ENCODE peak calls at places on chromosomes 12 and 14, in seven cellular contexts. One of them, this sample, is unnamed.

GRCh38 chr12:49451468-49452259 is 84.4 kb downstream of the SPATS2 start:
- DNase-seq in anterior cingulate cortex: no peak
- DNase-seq in vagina: no peak
- DNase-seq in H7: no peak
- DNase-seq in neural progenitor cell: no peak
- DNase-seq in activated CD4-positive, alpha-beta T cell treated with anti-CD3 and anti-CD28 coated beads, Interleukin-2, amount 50 U/mL, for 24 hours: no peak
- DNase-seq in T-cell: no peak
- DNase-seq in this sample: no peak

GRCh38 chr12:104485651-104486341 is 29.0 kb downstream of the CHST11 start:
- DNase-seq in anterior cingulate cortex: no peak
- DNase-seq in vagina: no peak
- DNase-seq in H7: no peak
- DNase-seq in neural progenitor cell: no peak
- DNase-seq in activated CD4-positive, alpha-beta T cell treated with anti-CD3 and anti-CD28 coated beads, Interleukin-2, amount 50 U/mL, for 24 hours: no peak
- DNase-seq in T-cell: peak
- DNase-seq in this sample: no peak

GRCh38 chr14:84303140-84303539 is 1226.8 kb upstream of the FLRT2 start:
- DNase-seq in anterior cingulate cortex: no peak
- DNase-seq in vagina: no peak
- DNase-seq in H7: no peak
- DNase-seq in neural progenitor cell: no peak
- DNase-seq in activated CD4-positive, alpha-beta T cell treated with anti-CD3 and anti-CD28 coated beads, Interleukin-2, amount 50 U/mL, for 24 hours: no peak
- DNase-seq in T-cell: no peak
- DNase-seq in this sample: no peak

GRCh38 chr14:89221109-89221508 is 195.9 kb downstream of the FOXN3 start:
- DNase-seq in anterior cingulate cortex: no peak
- DNase-seq in vagina: no peak
- DNase-seq in H7: no peak
- DNase-seq in neural progenitor cell: no peak
- DNase-seq in activated CD4-positive, alpha-beta T cell treated with anti-CD3 and anti-CD28 coated beads, Interleukin-2, amount 50 U/mL, for 24 hours: no peak
- DNase-seq in T-cell: no peak
- DNase-seq in this sample: no peak

GRCh38 chr12:50637870-50638481 is 125.9 kb upstream of the ATF1 start:
- DNase-seq in anterior cingulate cortex: no peak
- DNase-seq in vagina: no peak
- DNase-seq in H7: peak
- DNase-seq in neural progenitor cell: peak
- DNase-seq in activated CD4-positive, alpha-beta T cell treated with anti-CD3 and anti-CD28 coated beads, Interleukin-2, amount 50 U/mL, for 24 hours: no peak
- DNase-seq in T-cell: no peak
- DNase-seq in this sample: no peak

GRCh38 chr12:414841-415240 is 13.4 kb downstream of the CCDC77 start:
- DNase-seq in anterior cingulate cortex: no peak
- DNase-seq in vagina: no peak
- DNase-seq in H7: no peak
- DNase-seq in neural progenitor cell: no peak
- DNase-seq in activated CD4-positive, alpha-beta T cell treated with anti-CD3 and anti-CD28 coated beads, Interleukin-2, amount 50 U/mL, for 24 hours: no peak
- DNase-seq in T-cell: no peak
- DNase-seq in this sample: no peak

GRCh38 chr12:50933459-50934124 is 18.8 kb upstream of the HIGD1C start:
- DNase-seq in anterior cingulate cortex: no peak
- DNase-seq in vagina: no peak
- DNase-seq in H7: no peak
- DNase-seq in neural progenitor cell: no peak
- DNase-seq in activated CD4-positive, alpha-beta T cell treated with anti-CD3 and anti-CD28 coated beads, Interleukin-2, amount 50 U/mL, for 24 hours: no peak
- DNase-seq in T-cell: no peak
- DNase-seq in this sample: no peak

GRCh38 chr12:19894803-19895202 is 455.5 kb downstream of the AEBP2 start:
- DNase-seq in anterior cingulate cortex: no peak
- DNase-seq in vagina: no peak
- DNase-seq in H7: no peak
- DNase-seq in neural progenitor cell: no peak
- DNase-seq in activated CD4-positive, alpha-beta T cell treated with anti-CD3 and anti-CD28 coated beads, Interleukin-2, amount 50 U/mL, for 24 hours: no peak
- DNase-seq in T-cell: no peak
- DNase-seq in this sample: no peak

GRCh38 chr14:70919774-70920173 is 12.5 kb downstream of the PCNX1 start:
- DNase-seq in anterior cingulate cortex: no peak
- DNase-seq in vagina: no peak
- DNase-seq in H7: no peak
- DNase-seq in neural progenitor cell: no peak
- DNase-seq in activated CD4-positive, alpha-beta T cell treated with anti-CD3 and anti-CD28 coated beads, Interleukin-2, amount 50 U/mL, for 24 hours: no peak
- DNase-seq in T-cell: no peak
- DNase-seq in this sample: no peak

GRCh38 chr14:20690848-20691640 is 2.5 kb downstream of the ANG start:
- DNase-seq in anterior cingulate cortex: peak
- DNase-seq in vagina: no peak
- DNase-seq in H7: peak
- DNase-seq in neural progenitor cell: peak
- DNase-seq in activated CD4-positive, alpha-beta T cell treated with anti-CD3 and anti-CD28 coated beads, Interleukin-2, amount 50 U/mL, for 24 hours: no peak
- DNase-seq in T-cell: peak
- DNase-seq in this sample: no peak

GRCh38 chr12:116376354-116377193 is 99.1 kb upstream of the MED13L start:
- DNase-seq in anterior cingulate cortex: no peak
- DNase-seq in vagina: no peak
- DNase-seq in H7: no peak
- DNase-seq in neural progenitor cell: no peak
- DNase-seq in activated CD4-positive, alpha-beta T cell treated with anti-CD3 and anti-CD28 coated beads, Interleukin-2, amount 50 U/mL, for 24 hours: no peak
- DNase-seq in T-cell: no peak
- DNase-seq in this sample: no peak

GRCh38 chr12:38745601-38746000 is 159.8 kb downstream of the CPNE8 start:
- DNase-seq in anterior cingulate cortex: no peak
- DNase-seq in vagina: no peak
- DNase-seq in H7: peak
- DNase-seq in neural progenitor cell: peak
- DNase-seq in activated CD4-positive, alpha-beta T cell treated with anti-CD3 and anti-CD28 coated beads, Interleukin-2, amount 50 U/mL, for 24 hours: no peak
- DNase-seq in T-cell: no peak
- DNase-seq in this sample: no peak

GRCh38 chr12:116123511-116124258 is 153.8 kb downstream of the MED13L start:
- DNase-seq in anterior cingulate cortex: no peak
- DNase-seq in vagina: no peak
- DNase-seq in H7: no peak
- DNase-seq in neural progenitor cell: peak
- DNase-seq in activated CD4-positive, alpha-beta T cell treated with anti-CD3 and anti-CD28 coated beads, Interleukin-2, amount 50 U/mL, for 24 hours: no peak
- DNase-seq in T-cell: no peak
- DNase-seq in this sample: no peak

GRCh38 chr14:34678306-34678705 is 36.1 kb downstream of the CFL2 start:
- DNase-seq in anterior cingulate cortex: no peak
- DNase-seq in vagina: no peak
- DNase-seq in H7: no peak
- DNase-seq in neural progenitor cell: no peak
- DNase-seq in activated CD4-positive, alpha-beta T cell treated with anti-CD3 and anti-CD28 coated beads, Interleukin-2, amount 50 U/mL, for 24 hours: no peak
- DNase-seq in T-cell: no peak
- DNase-seq in this sample: no peak

GRCh38 chr12:34600592-34601462 is 578.5 kb downstream of the ALG10 start:
- DNase-seq in anterior cingulate cortex: no peak
- DNase-seq in vagina: peak
- DNase-seq in H7: peak
- DNase-seq in neural progenitor cell: no peak
- DNase-seq in activated CD4-positive, alpha-beta T cell treated with anti-CD3 and anti-CD28 coated beads, Interleukin-2, amount 50 U/mL, for 24 hours: no peak
- DNase-seq in T-cell: no peak
- DNase-seq in this sample: peak

GRCh38 chr12:20044836-20045235 is 323.5 kb upstream of the PDE3A start:
- DNase-seq in anterior cingulate cortex: no peak
- DNase-seq in vagina: no peak
- DNase-seq in H7: no peak
- DNase-seq in neural progenitor cell: no peak
- DNase-seq in activated CD4-positive, alpha-beta T cell treated with anti-CD3 and anti-CD28 coated beads, Interleukin-2, amount 50 U/mL, for 24 hours: no peak
- DNase-seq in T-cell: no peak
- DNase-seq in this sample: no peak

GRCh38 chr14:21526672-21527319 is 650 bp upstream of the SALL2 start:
- DNase-seq in anterior cingulate cortex: no peak
- DNase-seq in vagina: no peak
- DNase-seq in H7: peak
- DNase-seq in neural progenitor cell: peak
- DNase-seq in activated CD4-positive, alpha-beta T cell treated with anti-CD3 and anti-CD28 coated beads, Interleukin-2, amount 50 U/mL, for 24 hours: no peak
- DNase-seq in T-cell: no peak
- DNase-seq in this sample: no peak

GRCh38 chr12:20629414-20630156 is 65.5 kb upstream of the SLCO1C1 start:
- DNase-seq in anterior cingulate cortex: no peak
- DNase-seq in vagina: no peak
- DNase-seq in H7: no peak
- DNase-seq in neural progenitor cell: no peak
- DNase-seq in activated CD4-positive, alpha-beta T cell treated with anti-CD3 and anti-CD28 coated beads, Interleukin-2, amount 50 U/mL, for 24 hours: no peak
- DNase-seq in T-cell: no peak
- DNase-seq in this sample: no peak

GRCh38 chr12:54019111-54019811 is 9.0 kb upstream of the HOXC6 start:
- DNase-seq in anterior cingulate cortex: no peak
- DNase-seq in vagina: no peak
- DNase-seq in H7: peak
- DNase-seq in neural progenitor cell: peak
- DNase-seq in activated CD4-positive, alpha-beta T cell treated with anti-CD3 and anti-CD28 coated beads, Interleukin-2, amount 50 U/mL, for 24 hours: no peak
- DNase-seq in T-cell: no peak
- DNase-seq in this sample: no peak

GRCh38 chr12:22477166-22477893 is 67.0 kb downstream of the C2CD5 start:
- DNase-seq in anterior cingulate cortex: no peak
- DNase-seq in vagina: no peak
- DNase-seq in H7: no peak
- DNase-seq in neural progenitor cell: no peak
- DNase-seq in activated CD4-positive, alpha-beta T cell treated with anti-CD3 and anti-CD28 coated beads, Interleukin-2, amount 50 U/mL, for 24 hours: no peak
- DNase-seq in T-cell: no peak
- DNase-seq in this sample: no peak

GRCh38 chr12:6667559-6668210 is 4.8 kb upstream of the ING4 start:
- DNase-seq in anterior cingulate cortex: no peak
- DNase-seq in vagina: no peak
- DNase-seq in H7: peak
- DNase-seq in neural progenitor cell: no peak
- DNase-seq in activated CD4-positive, alpha-beta T cell treated with anti-CD3 and anti-CD28 coated beads, Interleukin-2, amount 50 U/mL, for 24 hours: no peak
- DNase-seq in T-cell: no peak
- DNase-seq in this sample: no peak

This sample was measured in Right ventricle myocardium inferior.